ENCODE peak calls at places on chromosomes 6 and 20, in eight cellular contexts. M is RPMI7951; K is progenitor cell of endocrine pancreas; H is stimulated activated naive CD4-positive, alpha-beta T cell treated with Interleukin-2 at 50 U/mL for 16 hours; W is myocyte; T is NCI-H1092 treated with DMSO at 0.1 percent for 48 hours; L is heart left ventricle; Q is EH. D is an unnamed sample.

GRCh38 chr6:11346516-11346915 is 114.0 kb upstream of the NEDD9 start:
- DNase-seq in M (no peak), K (no peak), H (no peak), W (no peak), T (no peak), L (no peak), Q (no peak), D (peak)

GRCh38 chr20:35796556-35796955 is 24.7 kb downstream of the PHF20 start:
- DNase-seq in M (no peak), K (no peak), H (no peak), W (no peak), T (no peak), L (no peak), Q (no peak), D (no peak)

GRCh38 chr6:126701799-126702198 is 361.9 kb downstream of the CENPW start:
- DNase-seq in M (peak), K (no peak), H (no peak), W (no peak), T (no peak), L (no peak), Q (peak), D (peak)

GRCh38 chr20:25037288-25038102 is 20.4 kb downstream of the ACSS1 start:
- DNase-seq in M (no peak), K (no peak), H (no peak), W (no peak), T (no peak), L (no peak), Q (no peak), D (no peak)

GRCh38 chr6:29964553-29964903 is 22.2 kb downstream of the HLA-A start:
- DNase-seq in M (no peak), K (no peak), H (no peak), W (no peak), T (no peak), L (no peak), Q (no peak), D (no peak)

GRCh38 chr20:11054266-11055025 is 380.6 kb upstream of the JAG1 start:
- DNase-seq in M (no peak), K (no peak), H (no peak), W (no peak), T (no peak), L (no peak), Q (no peak), D (no peak)

GRCh38 chr20:2879148-2879547 is 5.9 kb downstream of the PTPRA start:
- DNase-seq in M (peak), K (no peak), H (no peak), W (peak), T (no peak), L (no peak), Q (peak), D (peak)

GRCh38 chr6:39610229-39610628 is 115.0 kb downstream of the KIF6 start:
- DNase-seq in M (peak), K (no peak), H (no peak), W (no peak), T (no peak), L (no peak), Q (peak), D (peak)

GRCh38 chr20:30921286-30922071 is 336.0 kb upstream of the DEFB115 start:
- DNase-seq in M (no peak), K (no peak), H (no peak), W (no peak), T (no peak), L (no peak), Q (no peak), D (no peak)

D was measured in choroid plexus epithelial cell.